ENCODE peak calls at places on chromosomes 11 and 22, in five cellular contexts. O is left lung; A is thoracic aorta; V is CD4-positive, CD25-positive, alpha-beta regulatory T cell; S is PC-9. H is an unnamed sample. For H3K27me3, the result is how much of the 10 kb centered on the place peaks cover.

GRCh38 chr11:25247336-25247735 is 750.5 kb downstream of the LUZP2 start:
- DNase-seq in S (no peak), A (no peak), O (no peak), V (no peak), H (no peak)

GRCh38 chr11:16047073-16047472 is 309.3 kb downstream of the SOX6 start:
- DNase-seq in V (no peak), S (no peak), O (no peak), A (no peak), H (no peak)

GRCh38 chr11:132177106-132177505 is 806.7 kb downstream of the NTM start:
- DNase-seq in O (no peak), S (no peak), A (no peak), V (no peak), H (no peak)

GRCh38 chr11:47185305-47186075 is 744 bp downstream of the PACSIN3 start:
- DNase-seq in A (no peak), S (peak), V (no peak), O (peak), H (no peak)

GRCh38 chr22:40027191-40028097 is 32.7 kb downstream of the FAM83F start:
- DNase-seq in V (no peak), S (no peak), O (no peak), A (no peak), H (no peak)

GRCh38 chr11:17724020-17724908 is 4.9 kb downstream of the MYOD1 start:
- DNase-seq in V (no peak), S (no peak), A (no peak), O (no peak), H (no peak)

GRCh38 chr11:108663154-108663877 is 1.6 kb upstream of the DDX10 start:
- DNase-seq in S (no peak), V (no peak), A (no peak), O (no peak), H (no peak)

GRCh38 chr11:80987161-80987560 is 1546.3 kb upstream of the TENM4 start:
- DNase-seq in A (no peak), S (no peak), O (no peak), V (no peak), H (no peak)

GRCh38 chr11:121553806-121554205 is 101.0 kb upstream of the SORL1-AS1 start:
- DNase-seq in O (no peak), A (no peak), V (no peak), S (peak), H (no peak)

GRCh38 chr11:15006139-15006759 is 34.1 kb upstream of the CALCA start:
- DNase-seq in S (no peak), O (no peak), V (peak), A (no peak), H (peak)

GRCh38 chr11:635945-636510 is 1.0 kb upstream of the DRD4 start:
- DNase-seq in V (no peak), A (no peak), S (no peak), O (no peak), H (no peak)

GRCh38 chr22:47332246-47332980 is 570.0 kb downstream of the TBC1D22A start:
- DNase-seq in O (no peak), S (no peak), V (no peak), A (no peak), H (no peak)

GRCh38 chr11:115616941-115617340 is 112.7 kb upstream of the CADM1 start:
- DNase-seq in V (no peak), A (no peak), O (peak), S (no peak), H (no peak)

GRCh38 chr11:128630367-128631230 is 43.2 kb upstream of the ETS1 start:
- DNase-seq in A (peak), S (peak), O (peak), V (peak), H (peak)

GRCh38 chr11:104151404-104152204 is 12.3 kb downstream of the PDGFD start:
- DNase-seq in O (no peak), V (no peak), S (no peak), A (no peak), H (no peak)

GRCh38 chr22:24101966-24102365 is 79.3 kb upstream of the SUSD2 start:
- DNase-seq in A (no peak), S (no peak), O (peak), V (no peak), H (no peak)

GRCh38 chr11:47672283-47672730 is 29.9 kb upstream of the MTCH2 start:
- DNase-seq in S (no peak), A (no peak), O (no peak), V (no peak), H (no peak)

GRCh38 chr11:120863359-120863758 is 160.5 kb upstream of the TBCEL start:
- DNase-seq in A (no peak), S (no peak), V (no peak), O (no peak), H (no peak)

GRCh38 chr11:34345012-34345804 is 12.6 kb downstream of the ABTB2 start:
- DNase-seq in V (no peak), S (peak), A (no peak), O (no peak), H (no peak)

GRCh38 chr11:34344410-34345011 is 13.3 kb downstream of the ABTB2 start:
- DNase-seq in S (peak), O (no peak), A (no peak), V (no peak), H (no peak)

GRCh38 chr11:34348919-34349318 is 8.9 kb downstream of the ABTB2 start:
- DNase-seq in A (no peak), V (no peak), S (no peak), O (no peak), H (no peak)

GRCh38 chr11:34345991-34346480 is 11.8 kb downstream of the ABTB2 start:
- DNase-seq in V (no peak), A (no peak), S (no peak), O (no peak), H (no peak)

DNA sequence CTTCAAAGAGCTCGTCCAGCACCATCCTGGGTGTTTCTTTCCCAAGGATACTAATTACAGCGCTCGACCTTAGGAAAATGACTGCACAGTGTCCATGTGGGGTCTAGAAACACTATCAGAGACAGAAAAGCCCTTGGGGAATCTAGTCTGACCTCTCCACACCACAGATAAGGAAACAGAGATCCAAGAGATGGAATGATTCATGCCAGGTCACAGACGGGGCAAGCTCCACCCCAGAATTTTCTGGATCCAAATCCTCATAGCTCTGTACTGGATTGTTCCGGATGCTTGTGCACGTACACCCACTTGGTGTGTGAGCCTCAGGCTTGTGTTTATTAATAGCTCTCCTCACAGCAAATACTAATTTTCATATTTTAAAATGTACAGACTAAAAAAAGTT is 11.3 kb downstream of the ABTB2 start:
- DNase-seq in V (no peak), A (no peak), O (no peak), S (peak), H (no peak)
- H3K27ac ChIP-seq in V (no peak), A (peak), O (no peak), S (peak), H (no peak)

GRCh38 chr22:43014876-43015676 is at the start of gene PACSIN2:
- DNase-seq in A (peak), O (peak), S (peak), V (peak), H (peak)
- H3K4me3 ChIP-seq in A (peak), O (peak), S (peak), V (peak), H (peak)

DNA sequence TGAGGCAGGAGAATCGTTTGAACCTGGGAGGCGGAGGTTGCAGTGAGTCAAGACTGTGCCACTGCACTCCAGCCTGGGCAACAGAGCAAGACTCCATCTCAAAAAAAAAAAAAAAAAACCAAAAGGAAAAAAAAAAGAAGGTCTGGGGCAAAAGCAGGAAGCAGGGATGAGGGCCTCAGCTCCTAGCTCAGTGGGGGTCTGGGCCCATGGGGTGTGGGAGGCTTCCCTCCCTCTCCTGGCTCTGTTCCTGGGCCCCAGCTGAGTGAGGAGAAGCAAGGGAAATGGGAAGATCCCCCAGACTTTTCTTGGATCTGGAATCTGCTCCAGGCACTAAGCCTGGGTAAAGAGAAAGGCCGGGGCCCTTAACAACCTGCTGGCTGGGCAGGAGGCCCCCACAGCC is 8.9 kb downstream of the CHRM1 start:
- DNase-seq in O (no peak), A (no peak), V (no peak), S (no peak), H (no peak)
- H3K27me3 ChIP-seq in O (under half), A (under half), V (under half), S (under half), H (under half)

DNA sequence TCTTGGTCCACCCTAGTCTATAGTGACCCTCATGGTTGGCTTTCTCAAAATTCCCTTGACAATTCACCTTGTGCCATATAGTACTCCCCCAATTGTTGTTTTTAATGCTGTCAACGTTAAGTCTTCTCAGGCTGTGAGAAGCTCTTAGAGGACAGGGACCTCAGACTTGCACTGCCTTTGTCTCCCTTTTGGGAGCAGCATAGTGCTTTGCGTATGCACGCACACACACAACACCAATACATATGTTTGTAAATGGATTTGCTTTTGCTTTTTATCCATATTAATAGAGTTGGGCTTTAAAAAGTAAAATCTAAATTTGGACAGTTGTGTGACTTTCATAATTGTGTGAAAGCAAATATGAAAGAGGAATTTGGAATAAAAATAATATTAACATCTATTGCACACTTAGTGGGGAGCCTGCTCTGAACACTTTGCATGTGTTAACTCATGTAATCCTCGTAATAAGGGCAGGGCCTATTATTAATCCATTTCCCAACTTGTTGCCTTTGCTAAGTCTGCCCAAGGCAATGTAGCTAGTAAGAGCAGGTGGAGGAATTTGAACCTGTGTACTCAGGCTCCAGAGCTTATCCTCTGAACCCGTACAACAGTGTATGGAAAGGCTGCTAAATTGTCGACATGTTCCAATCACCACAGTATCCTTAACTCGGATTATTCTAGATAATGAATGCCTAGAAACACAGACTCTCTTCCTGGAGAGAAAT is 257.7 kb upstream of the NARS2 start:
- DNase-seq in S (no peak), O (no peak), V (no peak), A (no peak), H (no peak)
- H3K27ac ChIP-seq in S (no peak), O (no peak), V (no peak), A (no peak), H (no peak)

GRCh38 chr11:69642913-69643632 is 2.1 kb downstream of the CCND1 start:
- DNase-seq in S (peak), A (no peak), V (peak), O (peak), H (peak)

GRCh38 chr11:69643646-69644045 is 2.7 kb downstream of the CCND1 start:
- DNase-seq in S (no peak), A (no peak), V (no peak), O (no peak), H (peak)

GRCh38 chr11:69645801-69646492 is 5.0 kb downstream of the CCND1 start:
- DNase-seq in O (no peak), V (no peak), A (no peak), S (no peak), H (no peak)

GRCh38 chr11:69644962-69645675 is 4.2 kb downstream of the CCND1 start:
- DNase-seq in O (no peak), S (no peak), A (no peak), V (no peak), H (no peak)

GRCh38 chr11:69644071-69644961 is 3.4 kb downstream of the CCND1 start:
- DNase-seq in A (no peak), O (peak), S (peak), V (no peak), H (peak)
- H3K4me3 ChIP-seq in A (peak), O (no peak), S (peak), V (no peak), H (peak)

GRCh38 chr11:2451916-2452694 is 7.3 kb downstream of the KCNQ1 start:
- DNase-seq in O (peak), V (no peak), S (no peak), A (no peak), H (no peak)
- H3K27me3 ChIP-seq in O (under half), V (under half), S (half or more), A (under half), H (half or more)

GRCh38 chr22:36008565-36008964 is 20.1 kb downstream of the RBFOX2 start:
- DNase-seq in O (no peak), A (no peak), V (no peak), S (no peak), H (no peak)
- H3K27ac ChIP-seq in O (no peak), A (no peak), V (no peak), S (no peak), H (peak)

DNA sequence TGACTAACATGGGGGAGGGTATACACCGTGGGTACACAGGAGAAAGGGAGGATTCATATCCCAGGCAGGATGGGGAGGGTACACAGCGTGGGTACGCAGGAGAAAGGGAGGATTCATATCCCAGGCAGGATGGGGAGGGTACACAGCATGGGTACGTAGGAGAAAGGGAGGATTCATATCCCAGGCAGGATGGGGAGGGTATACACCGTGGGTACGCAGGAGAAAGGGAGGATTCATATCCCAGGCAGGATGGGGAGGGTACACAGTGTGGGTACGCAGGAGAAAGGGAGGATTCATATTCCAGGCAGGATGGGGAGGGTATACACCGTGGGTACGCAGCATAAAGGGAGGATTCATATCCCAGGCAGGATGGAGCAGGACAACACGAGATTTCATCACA is 36.6 kb upstream of the NRIP3 start:
- DNase-seq in O (no peak), A (no peak), S (no peak), V (no peak), H (no peak)
- H3K4me3 ChIP-seq in O (no peak), A (no peak), S (no peak), V (no peak), H (no peak)

GRCh38 chr22:50014053-50014501 is 1.5 kb upstream of the IL17REL start:
- DNase-seq in V (no peak), A (no peak), S (no peak), O (no peak), H (no peak)
- H3K27me3 ChIP-seq in V (under half), A (under half), S (under half), O (half or more), H (half or more)